ENCODE peak calls at places on chromosomes 5 and 9, in four cellular contexts. T is stomach, R is transverse colon, N is suprapubic skin. C is an unnamed sample. For H3K4me1, the result is how much of the 10 kb centered on the place peaks cover.

GRCh38 chr9:17793713-17794622 is 215.1 kb downstream of the SH3GL2 start:
- DNase-seq in T (no peak), R (peak), N (no peak), C (no peak)

GRCh38 chr5:73152411-73153388 is 20.3 kb upstream of the TMEM174 start:
- DNase-seq in T (no peak), R (no peak), N (no peak), C (no peak)

GRCh38 chr5:159449925-159450324 is 119.6 kb upstream of the IL12B start:
- DNase-seq in T (no peak), R (no peak), N (no peak), C (no peak)

GRCh38 chr5:58505502-58505901 is 14.3 kb downstream of the GAPT start:
- DNase-seq in T (peak), R (no peak), N (no peak), C (no peak)

GRCh38 chr5:150782850-150783249 is 4.3 kb downstream of the SMIM3 start:
- DNase-seq in T (no peak), R (no peak), N (no peak), C (no peak)

GRCh38 chr5:142432369-142432863 is 107.6 kb upstream of the SPRY4 start:
- DNase-seq in T (peak), R (peak), N (no peak), C (no peak)

GRCh38 chr5:170095687-170096086 is 10.0 kb upstream of the FOXI1 start:
- DNase-seq in T (no peak), R (no peak), N (no peak), C (no peak)

GRCh38 chr5:1216211-1216917 is 8.8 kb upstream of the SLC6A18 start:
- DNase-seq in T (no peak), R (no peak), N (no peak), C (no peak)

GRCh38 chr5:113061851-113062631 is 85.4 kb downstream of the DCP2 start:
- DNase-seq in T (no peak), R (no peak), N (no peak), C (peak)

GRCh38 chr5:139997276-139997675 is 45.8 kb downstream of the NRG2 start:
- DNase-seq in T (no peak), R (no peak), N (no peak), C (no peak)

GRCh38 chr5:126780165-126780827 is 3.4 kb downstream of the LMNB1 start:
- DNase-seq in T (peak), R (peak), N (no peak), C (peak)

GRCh38 chr5:41524174-41524573 is 13.8 kb upstream of the PLCXD3 start:
- DNase-seq in T (no peak), R (no peak), N (no peak), C (no peak)

GRCh38 chr9:133063159-133063499 is 1.3 kb downstream of the CEL start:
- DNase-seq in T (no peak), R (no peak), N (no peak), C (no peak)

GRCh38 chr5:116130471-116130870 is 45.6 kb downstream of the COMMD10 start:
- DNase-seq in T (no peak), R (no peak), N (no peak), C (no peak)

GRCh38 chr5:170315154-170315553 is 17.6 kb upstream of the LCP2 start:
- DNase-seq in T (no peak), R (no peak), N (peak), C (no peak)

GRCh38 chr9:96420468-96421219 is 2.5 kb upstream of the ZNF367 start:
- DNase-seq in T (no peak), R (peak), N (no peak), C (no peak)

GRCh38 chr9:93668261-93668871 is 92.0 kb downstream of the PHF2 start:
- DNase-seq in T (peak), R (peak), N (peak), C (no peak)
- TF ChIP-seq EP300 in T (no peak), R (no peak), N (no peak), C (no peak)

GRCh38 chr5:83388608-83389007 is 82.9 kb upstream of the VCAN start:
- DNase-seq in T (no peak), R (no peak), N (no peak), C (no peak)
- H3K27ac ChIP-seq in T (no peak), R (no peak), N (no peak), C (no peak)

GRCh38 chr5:95728494-95729114 is 2.5 kb upstream of the RHOBTB3 start:
- DNase-seq in T (no peak), R (no peak), N (no peak), C (no peak)
- H3K4me1 ChIP-seq in T (under half), R (under half), N (under half), C (under half)

DNA sequence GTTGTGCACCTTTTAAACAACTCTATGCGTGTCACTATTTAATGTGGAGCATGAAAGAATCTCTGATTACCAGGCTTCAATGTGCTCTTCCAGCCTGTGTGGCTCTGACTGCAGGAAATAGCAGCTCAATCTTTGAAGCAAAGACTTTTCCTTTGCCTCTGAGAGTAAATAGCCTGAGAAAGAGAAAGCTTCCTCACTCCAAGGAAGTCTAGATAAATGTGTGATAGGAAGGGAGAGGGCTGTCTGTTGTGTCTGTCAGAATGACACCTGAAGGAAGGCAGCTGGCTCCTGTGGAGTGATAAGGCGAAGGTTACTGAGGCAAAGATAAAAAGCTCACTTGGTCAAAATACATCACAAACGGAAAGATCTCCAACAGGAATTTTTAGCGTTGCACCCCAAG is 205.3 kb upstream of the HAPLN1 start:
- DNase-seq in T (no peak), R (no peak), N (no peak), C (no peak)
- TF ChIP-seq EP300 in T (no peak), R (no peak), N (no peak), C (peak)

GRCh38 chr5:153881687-153882086 is 157.0 kb downstream of the FAM114A2 start:
- DNase-seq in T (no peak), R (no peak), N (no peak), C (no peak)

GRCh38 chr5:153883829-153884228 is 154.9 kb downstream of the FAM114A2 start:
- DNase-seq in T (no peak), R (no peak), N (no peak), C (no peak)

GRCh38 chr5:153880094-153880493 is 158.6 kb downstream of the FAM114A2 start:
- DNase-seq in T (no peak), R (no peak), N (no peak), C (no peak)

GRCh38 chr5:153885166-153885565 is 153.5 kb downstream of the FAM114A2 start:
- DNase-seq in T (no peak), R (no peak), N (no peak), C (no peak)

GRCh38 chr5:153884266-153884957 is 154.3 kb downstream of the FAM114A2 start:
- DNase-seq in T (no peak), R (no peak), N (no peak), C (no peak)
- H3K27ac ChIP-seq in T (no peak), R (no peak), N (no peak), C (no peak)

GRCh38 chr9:69046723-69047122 is 11.2 kb downstream of the FXN start:
- DNase-seq in T (no peak), R (no peak), N (no peak), C (no peak)

GRCh38 chr9:69045821-69046220 is 10.3 kb downstream of the FXN start:
- DNase-seq in T (no peak), R (no peak), N (peak), C (no peak)

GRCh38 chr9:69047331-69047730 is 11.8 kb downstream of the FXN start:
- DNase-seq in T (no peak), R (no peak), N (no peak), C (no peak)

GRCh38 chr9:69040646-69041045 is 5.1 kb downstream of the FXN start:
- DNase-seq in T (no peak), R (no peak), N (peak), C (no peak)

GRCh38 chr9:69044226-69045219 is 9.0 kb downstream of the FXN start:
- DNase-seq in T (no peak), R (no peak), N (no peak), C (peak)
- H3K4me1 ChIP-seq in T (under half), R (under half), N (under half), C (under half)

DNA sequence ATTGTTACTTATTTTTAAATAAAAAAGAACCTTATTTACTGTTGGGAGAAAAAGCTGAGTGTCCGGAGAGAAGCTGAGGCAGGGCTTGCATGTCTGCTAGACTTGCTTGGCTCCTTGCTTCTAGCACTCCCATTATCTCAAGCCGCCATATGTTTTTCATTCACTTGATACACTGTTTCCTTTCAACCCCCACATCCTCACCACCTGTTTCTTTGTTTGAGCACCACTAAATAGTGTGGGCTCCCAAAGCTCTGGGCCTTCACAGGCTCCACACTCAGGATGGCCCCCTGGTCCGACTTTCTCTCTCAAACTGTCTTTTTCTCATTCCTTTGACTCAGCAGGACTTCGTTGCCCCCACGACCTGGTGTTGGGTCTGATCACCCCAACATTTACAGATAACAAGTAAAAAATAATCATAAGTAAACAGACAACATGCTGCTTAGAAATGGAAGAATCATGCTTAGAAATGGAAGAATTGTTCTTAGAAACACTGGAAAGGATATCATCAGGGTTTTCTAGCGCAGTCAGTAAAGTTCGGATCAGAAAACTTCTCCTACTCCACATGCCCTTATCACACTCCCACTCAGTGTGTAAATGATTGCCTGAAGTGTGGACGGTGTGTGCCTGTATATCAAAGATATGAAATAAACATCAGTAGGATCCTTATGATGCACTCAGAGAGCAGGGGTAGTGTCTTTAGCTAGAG is 58.5 kb downstream of the APTX start:
- DNase-seq in T (no peak), R (no peak), N (no peak), C (no peak)
- TF ChIP-seq EP300 in T (no peak), R (no peak), N (no peak), C (no peak)

GRCh38 chr9:122084276-122084675 is 8.8 kb downstream of the TTLL11 start:
- DNase-seq in T (no peak), R (no peak), N (no peak), C (peak)
- H3K27ac ChIP-seq in T (no peak), R (peak), N (no peak), C (no peak)

GRCh38 chr9:127791085-127791484 is 5.3 kb downstream of the CDK9 start:
- DNase-seq in T (no peak), R (no peak), N (no peak), C (no peak)

GRCh38 chr9:127792417-127793031 is 6.7 kb downstream of the CDK9 start:
- DNase-seq in T (no peak), R (no peak), N (no peak), C (no peak)

GRCh38 chr9:127788337-127789011 is 2.6 kb downstream of the CDK9 start:
- DNase-seq in T (no peak), R (no peak), N (no peak), C (no peak)

GRCh38 chr9:127789179-127789578 is 3.3 kb downstream of the CDK9 start:
- DNase-seq in T (no peak), R (no peak), N (no peak), C (no peak)

GRCh38 chr9:127790094-127790855 is 4.4 kb downstream of the CDK9 start:
- DNase-seq in T (no peak), R (no peak), N (no peak), C (no peak)
- H3K4me1 ChIP-seq in T (under half), R (under half), N (under half), C (under half)

GRCh38 chr5:55569513-55569865 is 34.7 kb upstream of the PLPP1 start:
- DNase-seq in T (no peak), R (no peak), N (no peak), C (no peak)
- TF ChIP-seq EP300 in T (no peak), R (no peak), N (no peak), C (no peak)

C was measured in SK-N-SH.